ENCODE peak calls at places on chromosomes 3 and 15, in six cellular contexts. One of them, this sample, is unnamed.

GRCh38 chr15:75198560-75199346 is 2.9 kb upstream of the C15orf39 start:
- DNase-seq in HFFc6: peak; percentile 42
- DNase-seq in GM10248: peak; percentile 67
- DNase-seq in RWPE1: peak; percentile 44
- DNase-seq in neural progenitor cell: peak; percentile 36
- DNase-seq in CD4-positive, alpha-beta T cell: no peak
- DNase-seq in this sample: peak; percentile 76

GRCh38 chr3:129553771-129554170 is 10.8 kb downstream of the H1-8 start:
- DNase-seq in HFFc6: no peak
- DNase-seq in GM10248: no peak
- DNase-seq in RWPE1: no peak
- DNase-seq in neural progenitor cell: no peak
- DNase-seq in CD4-positive, alpha-beta T cell: peak; percentile 13
- DNase-seq in this sample: no peak

GRCh38 chr3:57060089-57060829 is at the start of gene SPATA12:
- DNase-seq in HFFc6: peak; percentile 80
- DNase-seq in GM10248: no peak
- DNase-seq in RWPE1: peak; percentile 97
- DNase-seq in neural progenitor cell: peak; percentile 72
- DNase-seq in CD4-positive, alpha-beta T cell: no peak
- DNase-seq in this sample: no peak

GRCh38 chr15:35603298-35603697 is 57.3 kb upstream of the DPH6 start:
- DNase-seq in HFFc6: no peak
- DNase-seq in GM10248: no peak
- DNase-seq in RWPE1: peak; percentile 4
- DNase-seq in neural progenitor cell: no peak
- DNase-seq in CD4-positive, alpha-beta T cell: no peak
- DNase-seq in this sample: peak; percentile 17

GRCh38 chr3:115072265-115073008 is 74.7 kb downstream of the ZBTB20 start:
- DNase-seq in HFFc6: peak; percentile 48
- DNase-seq in GM10248: no peak
- DNase-seq in RWPE1: peak; percentile 49
- DNase-seq in neural progenitor cell: no peak
- DNase-seq in CD4-positive, alpha-beta T cell: no peak
- DNase-seq in this sample: no peak

GRCh38 chr3:48468329-48468731 is 21.8 kb downstream of the ATRIP start:
- DNase-seq in HFFc6: no peak
- DNase-seq in GM10248: no peak
- DNase-seq in RWPE1: no peak
- DNase-seq in neural progenitor cell: no peak
- DNase-seq in CD4-positive, alpha-beta T cell: no peak
- DNase-seq in this sample: no peak

GRCh38 chr3:115862824-115863223 is 239.5 kb downstream of the GAP43 start:
- DNase-seq in HFFc6: no peak
- DNase-seq in GM10248: no peak
- DNase-seq in RWPE1: no peak
- DNase-seq in neural progenitor cell: peak; percentile 27
- DNase-seq in CD4-positive, alpha-beta T cell: no peak
- DNase-seq in this sample: no peak

GRCh38 chr3:5197022-5197421 is 9.5 kb downstream of the EDEM1 start:
- DNase-seq in HFFc6: peak; percentile 51
- DNase-seq in GM10248: no peak
- DNase-seq in RWPE1: peak; percentile 30
- DNase-seq in neural progenitor cell: no peak
- DNase-seq in CD4-positive, alpha-beta T cell: no peak
- DNase-seq in this sample: no peak

GRCh38 chr3:182516597-182517336 is 276.5 kb upstream of the ATP11B start:
- DNase-seq in HFFc6: no peak
- DNase-seq in GM10248: no peak
- DNase-seq in RWPE1: no peak
- DNase-seq in neural progenitor cell: peak; percentile 64
- DNase-seq in CD4-positive, alpha-beta T cell: no peak
- DNase-seq in this sample: peak; percentile 6

GRCh38 chr15:101447561-101448071 is 41.9 kb downstream of the PCSK6 start:
- DNase-seq in HFFc6: no peak
- DNase-seq in GM10248: no peak
- DNase-seq in RWPE1: no peak
- DNase-seq in neural progenitor cell: no peak
- DNase-seq in CD4-positive, alpha-beta T cell: no peak
- DNase-seq in this sample: no peak

GRCh38 chr15:78418681-78419080 is 19.3 kb upstream of the IREB2 start:
- DNase-seq in HFFc6: no peak
- DNase-seq in GM10248: no peak
- DNase-seq in RWPE1: no peak
- DNase-seq in neural progenitor cell: no peak
- DNase-seq in CD4-positive, alpha-beta T cell: no peak
- DNase-seq in this sample: no peak

GRCh38 chr15:58053236-58054153 is 12.0 kb downstream of the ALDH1A2 start:
- DNase-seq in HFFc6: no peak
- DNase-seq in GM10248: no peak
- DNase-seq in RWPE1: no peak
- DNase-seq in neural progenitor cell: peak; percentile 64
- DNase-seq in CD4-positive, alpha-beta T cell: no peak
- DNase-seq in this sample: no peak

GRCh38 chr15:42737529-42738328 is 801 bp upstream of the CDAN1 start:
- DNase-seq in HFFc6: no peak
- DNase-seq in GM10248: no peak
- DNase-seq in RWPE1: no peak
- DNase-seq in neural progenitor cell: no peak
- DNase-seq in CD4-positive, alpha-beta T cell: no peak
- DNase-seq in this sample: no peak

GRCh38 chr15:29822685-29823459 is 604 bp upstream of the TJP1 start:
- DNase-seq in HFFc6: peak; percentile 86
- DNase-seq in GM10248: no peak
- DNase-seq in RWPE1: peak; percentile 20
- DNase-seq in neural progenitor cell: peak; percentile 31
- DNase-seq in CD4-positive, alpha-beta T cell: no peak
- DNase-seq in this sample: no peak

GRCh38 chr3:14245240-14245639 is 66.6 kb downstream of the LSM3 start:
- DNase-seq in HFFc6: no peak
- DNase-seq in GM10248: no peak
- DNase-seq in RWPE1: no peak
- DNase-seq in neural progenitor cell: no peak
- DNase-seq in CD4-positive, alpha-beta T cell: no peak
- DNase-seq in this sample: no peak

GRCh38 chr15:90103669-90104329 is 1.5 kb upstream of the IDH2 start:
- DNase-seq in HFFc6: no peak
- DNase-seq in GM10248: no peak
- DNase-seq in RWPE1: no peak
- DNase-seq in neural progenitor cell: no peak
- DNase-seq in CD4-positive, alpha-beta T cell: no peak
- DNase-seq in this sample: no peak

GRCh38 chr3:185332026-185332735 is 30.8 kb upstream of the MAP3K13 start:
- DNase-seq in HFFc6: peak; percentile 60
- DNase-seq in GM10248: peak; percentile 48
- DNase-seq in RWPE1: peak; percentile 54
- DNase-seq in neural progenitor cell: no peak
- DNase-seq in CD4-positive, alpha-beta T cell: no peak
- DNase-seq in this sample: peak; percentile 55

GRCh38 chr15:40584191-40584590 is 9.9 kb upstream of the KNL1 start:
- DNase-seq in HFFc6: no peak
- DNase-seq in GM10248: no peak
- DNase-seq in RWPE1: no peak
- DNase-seq in neural progenitor cell: no peak
- DNase-seq in CD4-positive, alpha-beta T cell: no peak
- DNase-seq in this sample: no peak

GRCh38 chr15:70423267-70423666 is 325.6 kb upstream of the TLE3 start:
- DNase-seq in HFFc6: no peak
- DNase-seq in GM10248: no peak
- DNase-seq in RWPE1: no peak
- DNase-seq in neural progenitor cell: no peak
- DNase-seq in CD4-positive, alpha-beta T cell: no peak
- DNase-seq in this sample: no peak

GRCh38 chr3:183283886-183284285 is 30.8 kb downstream of the B3GNT5 start:
- DNase-seq in HFFc6: no peak
- DNase-seq in GM10248: no peak
- DNase-seq in RWPE1: no peak
- DNase-seq in neural progenitor cell: no peak
- DNase-seq in CD4-positive, alpha-beta T cell: no peak
- DNase-seq in this sample: no peak

GRCh38 chr15:39213385-39213840 is 367.5 kb upstream of the THBS1 start:
- DNase-seq in HFFc6: peak; percentile 97
- DNase-seq in GM10248: no peak
- DNase-seq in RWPE1: no peak
- DNase-seq in neural progenitor cell: peak; percentile 92
- DNase-seq in CD4-positive, alpha-beta T cell: no peak
- DNase-seq in this sample: no peak

GRCh38 chr3:156535162-156535627 is 19.7 kb downstream of the SSR3 start:
- DNase-seq in HFFc6: peak; percentile 96
- DNase-seq in GM10248: no peak
- DNase-seq in RWPE1: peak; percentile 73
- DNase-seq in neural progenitor cell: no peak
- DNase-seq in CD4-positive, alpha-beta T cell: no peak
- DNase-seq in this sample: no peak

GRCh38 chr3:111252795-111253194 is 181.2 kb downstream of the NECTIN3 start:
- DNase-seq in HFFc6: peak; percentile 56
- DNase-seq in GM10248: no peak
- DNase-seq in RWPE1: peak; percentile 5
- DNase-seq in neural progenitor cell: no peak
- DNase-seq in CD4-positive, alpha-beta T cell: no peak
- DNase-seq in this sample: no peak

GRCh38 chr3:21170964-21171363 is 580.0 kb downstream of the ZNF385D start:
- DNase-seq in HFFc6: no peak
- DNase-seq in GM10248: no peak
- DNase-seq in RWPE1: no peak
- DNase-seq in neural progenitor cell: peak; percentile 64
- DNase-seq in CD4-positive, alpha-beta T cell: no peak
- DNase-seq in this sample: peak; percentile 5

GRCh38 chr15:78049691-78050440 is 27.6 kb downstream of the TBC1D2B start:
- DNase-seq in HFFc6: peak; percentile 95
- DNase-seq in GM10248: peak; percentile 71
- DNase-seq in RWPE1: no peak
- DNase-seq in neural progenitor cell: no peak
- DNase-seq in CD4-positive, alpha-beta T cell: peak; percentile 31
- DNase-seq in this sample: peak; percentile 70

GRCh38 chr3:2713923-2714322 is 396.3 kb downstream of the IL5RA start:
- DNase-seq in HFFc6: no peak
- DNase-seq in GM10248: no peak
- DNase-seq in RWPE1: no peak
- DNase-seq in neural progenitor cell: no peak
- DNase-seq in CD4-positive, alpha-beta T cell: no peak
- DNase-seq in this sample: no peak
- TF ChIP-seq CTCF in HFFc6: peak; percentile 41
- TF ChIP-seq CTCF in GM10248: peak; percentile 24
- TF ChIP-seq CTCF in RWPE1: no peak
- TF ChIP-seq CTCF in neural progenitor cell: peak; percentile 59
- TF ChIP-seq CTCF in CD4-positive, alpha-beta T cell: peak; percentile 47
- TF ChIP-seq CTCF in this sample: peak; percentile 13

GRCh38 chr3:8595252-8595934 is 49.2 kb downstream of the SSUH2 start:
- DNase-seq in HFFc6: no peak
- DNase-seq in GM10248: no peak
- DNase-seq in RWPE1: no peak
- DNase-seq in neural progenitor cell: no peak
- DNase-seq in CD4-positive, alpha-beta T cell: no peak
- DNase-seq in this sample: no peak

GRCh38 chr3:8595935-8596262 is 48.7 kb downstream of the SSUH2 start:
- DNase-seq in HFFc6: no peak
- DNase-seq in GM10248: no peak
- DNase-seq in RWPE1: no peak
- DNase-seq in neural progenitor cell: no peak
- DNase-seq in CD4-positive, alpha-beta T cell: no peak
- DNase-seq in this sample: no peak

GRCh38 chr3:8599146-8599545 is 45.5 kb downstream of the SSUH2 start:
- DNase-seq in HFFc6: no peak
- DNase-seq in GM10248: no peak
- DNase-seq in RWPE1: no peak
- DNase-seq in neural progenitor cell: no peak
- DNase-seq in CD4-positive, alpha-beta T cell: no peak
- DNase-seq in this sample: no peak

GRCh38 chr3:8596706-8597514 is 47.7 kb downstream of the SSUH2 start:
- DNase-seq in HFFc6: no peak
- DNase-seq in GM10248: no peak
- DNase-seq in RWPE1: peak; percentile 32
- DNase-seq in neural progenitor cell: no peak
- DNase-seq in CD4-positive, alpha-beta T cell: no peak
- DNase-seq in this sample: no peak

DNA sequence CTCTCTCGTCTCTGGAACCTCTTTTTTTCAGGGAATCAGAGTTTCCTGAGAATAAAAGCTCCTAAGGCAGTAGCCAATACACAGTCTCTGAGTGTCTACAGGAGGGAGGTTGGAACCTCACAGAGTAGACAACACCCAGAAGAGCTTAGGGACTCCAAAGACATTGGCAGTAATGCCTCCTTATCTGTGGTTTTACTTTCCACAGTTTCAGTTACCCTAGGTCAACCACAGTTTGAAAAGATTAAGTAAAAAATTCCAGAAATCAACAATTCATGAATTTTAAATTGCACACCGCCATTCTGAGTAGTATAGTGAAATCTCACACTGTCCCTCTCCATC is 47.1 kb downstream of the SSUH2 start:
- DNase-seq in HFFc6: no peak
- DNase-seq in GM10248: no peak
- DNase-seq in RWPE1: no peak
- DNase-seq in neural progenitor cell: no peak
- DNase-seq in CD4-positive, alpha-beta T cell: no peak
- DNase-seq in this sample: no peak
- TF ChIP-seq CTCF in HFFc6: no peak
- TF ChIP-seq CTCF in GM10248: no peak
- TF ChIP-seq CTCF in RWPE1: no peak
- TF ChIP-seq CTCF in neural progenitor cell: no peak
- TF ChIP-seq CTCF in CD4-positive, alpha-beta T cell: no peak
- TF ChIP-seq CTCF in this sample: no peak

GRCh38 chr15:25065286-25065685 is 110.5 kb downstream of the SNRPN start:
- DNase-seq in HFFc6: no peak
- DNase-seq in GM10248: no peak
- DNase-seq in RWPE1: no peak
- DNase-seq in neural progenitor cell: no peak
- DNase-seq in CD4-positive, alpha-beta T cell: no peak
- DNase-seq in this sample: peak; percentile 6
- TF ChIP-seq CTCF in HFFc6: no peak
- TF ChIP-seq CTCF in GM10248: no peak
- TF ChIP-seq CTCF in RWPE1: no peak
- TF ChIP-seq CTCF in neural progenitor cell: no peak
- TF ChIP-seq CTCF in CD4-positive, alpha-beta T cell: no peak
- TF ChIP-seq CTCF in this sample: no peak

DNA sequence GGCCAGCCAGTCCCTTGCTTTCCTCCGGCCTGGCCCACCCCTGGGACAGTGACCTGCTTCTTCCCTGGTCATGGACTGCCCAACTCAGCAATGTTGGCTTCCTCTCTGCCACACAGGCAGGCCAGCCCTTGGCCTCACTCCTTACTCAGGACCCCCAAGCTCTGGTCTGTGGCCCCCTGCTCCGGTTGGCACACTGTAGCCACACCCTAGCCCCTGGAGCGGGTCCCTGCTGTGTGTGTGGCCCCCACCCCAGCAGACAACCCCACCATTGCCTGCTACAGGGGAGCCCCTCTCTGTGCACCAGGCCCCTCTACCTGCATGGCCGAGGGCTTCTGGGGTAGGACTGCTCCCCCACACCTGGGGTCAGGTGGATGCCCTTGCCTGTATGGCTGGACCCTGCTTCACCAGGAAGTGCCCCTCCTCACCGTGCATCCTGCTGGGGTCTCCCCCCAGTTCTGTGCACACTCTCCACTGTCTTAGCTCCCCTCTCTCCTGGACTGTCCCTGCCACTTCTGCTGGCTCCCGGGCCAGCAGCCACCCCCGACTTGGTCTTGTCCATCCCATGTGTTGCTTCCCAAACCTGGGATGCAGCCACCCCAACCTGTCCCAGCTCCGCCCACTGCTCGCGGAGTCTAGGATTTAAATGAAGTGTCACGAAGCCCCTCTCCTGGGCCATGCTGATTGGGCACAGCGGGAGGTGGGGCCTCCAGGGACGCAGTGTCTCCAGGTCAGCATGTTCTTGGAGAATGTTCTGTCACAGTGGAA is 48.3 kb downstream of the PLXNA1 start:
- DNase-seq in HFFc6: no peak
- DNase-seq in GM10248: no peak
- DNase-seq in RWPE1: no peak
- DNase-seq in neural progenitor cell: no peak
- DNase-seq in CD4-positive, alpha-beta T cell: no peak
- DNase-seq in this sample: no peak
- TF ChIP-seq CTCF in HFFc6: no peak
- TF ChIP-seq CTCF in GM10248: no peak
- TF ChIP-seq CTCF in RWPE1: no peak
- TF ChIP-seq CTCF in neural progenitor cell: no peak
- TF ChIP-seq CTCF in CD4-positive, alpha-beta T cell: no peak
- TF ChIP-seq CTCF in this sample: no peak